ENCODE peak calls at places on chromosomes 16 and 17, in ten cellular contexts. A is stimulated activated CD4-positive, alpha-beta T cell treated with anti-CD3 and anti-CD28 coated beads, Interleukin-1b, Interleukin-23, amount 100 ng/mL, for 4 hours; P is progenitor cell of endocrine pancreas; J is smooth muscle cell of the brain vasculature; Z is retina; R is natural killer cell treated with Interleukin-12 subunit alpha and Interleukin-12 subunit beta and Interleukin-15 and Interleukin-18, amount 100 ng/mL, for 72 hours; U is A549; E is anterior cingulate cortex; M is MM.1S; F is activated effector memory CD4-positive, alpha-beta T cell treated with anti-CD3 and anti-CD28 coated beads, Interleukin-2, amount 50 U/mL, for 16 hours. W is an unnamed sample.

GRCh38 chr17:67035131-67036083 is 8.9 kb upstream of the CACNG1 start:
- DNase-seq in E (no peak), R (no peak), M (no peak), A (no peak), F (no peak), Z (no peak), U (no peak), P (no peak), J (no peak), W (no peak)

GRCh38 chr17:51365090-51365489 is 104.7 kb downstream of the UTP18 start:
- DNase-seq in U (no peak), E (no peak), Z (no peak), F (peak), M (no peak), R (no peak), P (no peak), A (no peak), J (no peak), W (no peak)

GRCh38 chr17:54221499-54221898 is 398.8 kb downstream of the KIF2B start:
- DNase-seq in F (no peak), E (no peak), M (no peak), P (no peak), Z (no peak), R (no peak), U (no peak), A (no peak), J (no peak), W (no peak)

GRCh38 chr17:869067-869466 is 86.9 kb downstream of the MRM3 start:
- DNase-seq in E (no peak), Z (no peak), F (no peak), R (no peak), A (no peak), U (no peak), M (no peak), J (no peak), P (no peak), W (no peak)

GRCh38 chr17:75266315-75267145 is 4.5 kb downstream of the MIF4GD start:
- DNase-seq in J (no peak), A (no peak), M (no peak), P (no peak), Z (no peak), F (no peak), E (no peak), R (no peak), U (no peak), W (no peak)

GRCh38 chr17:80339731-80340456 is 75.1 kb upstream of the ENDOV start:
- DNase-seq in U (no peak), M (no peak), E (no peak), Z (no peak), P (no peak), J (no peak), A (no peak), R (no peak), F (peak), W (no peak)

GRCh38 chr16:84672276-84673202 is 24.2 kb downstream of the KLHL36 start:
- DNase-seq in U (peak), M (peak), Z (peak), J (no peak), E (no peak), A (peak), F (peak), R (peak), P (peak), W (peak)

GRCh38 chr16:67853670-67854069 is 6.2 kb upstream of the CENPT start:
- DNase-seq in Z (no peak), R (no peak), J (no peak), P (no peak), M (no peak), F (no peak), U (no peak), A (no peak), E (no peak), W (no peak)

GRCh38 chr16:65125871-65126270 is 4.0 kb upstream of the CDH11 start:
- DNase-seq in F (no peak), R (no peak), A (no peak), J (no peak), M (no peak), Z (no peak), U (no peak), P (no peak), E (no peak), W (peak)

GRCh38 chr17:78944956-78945355 is 19.8 kb upstream of the TIMP2 start:
- DNase-seq in A (no peak), M (no peak), P (no peak), Z (no peak), J (no peak), R (no peak), U (no peak), E (no peak), F (no peak), W (no peak)